ENCODE peak calls at places on chromosomes 2 and 18, in five cellular contexts. X is retinal pigment epithelial cell, U is NCI-H2081 treated with DMSO at 0.1 percent for 48 hours, S is NCI-H774, W is colonic mucosa. M is an unnamed sample.

GRCh38 chr2:43569921-43570320 is 25.9 kb downstream of the THADA start:
- DNase-seq in X (no peak), U (no peak), S (no peak), W (no peak), M (no peak)

GRCh38 chr2:235414422-235414821 is 79.4 kb upstream of the AGAP1 start:
- DNase-seq in X (no peak), U (no peak), S (peak), W (no peak), M (no peak)

GRCh38 chr2:12169721-12170120 is 423.3 kb downstream of the LPIN1 start:
- DNase-seq in X (peak), U (no peak), S (no peak), W (no peak), M (no peak)

GRCh38 chr18:32389868-32390267 is 80.8 kb downstream of the GAREM1 start:
- DNase-seq in X (no peak), U (no peak), S (peak), W (peak), M (no peak)

GRCh38 chr2:235043762-235044500 is 92.1 kb downstream of the SH3BP4 start:
- DNase-seq in X (no peak), U (no peak), S (no peak), W (no peak), M (no peak)

GRCh38 chr2:143083636-143084035 is 45.6 kb upstream of the ARHGAP15 start:
- DNase-seq in X (peak), U (no peak), S (no peak), W (no peak), M (no peak)

GRCh38 chr2:159411460-159411859 is 125.0 kb upstream of the WDSUB1 start:
- DNase-seq in X (no peak), U (no peak), S (no peak), W (no peak), M (no peak)

GRCh38 chr2:44531289-44531688 is 169.5 kb downstream of the CAMKMT start:
- DNase-seq in X (no peak), U (no peak), S (no peak), W (no peak), M (no peak)

GRCh38 chr18:42730272-42730671 is 385.2 kb downstream of the RIT2 start:
- DNase-seq in X (no peak), U (no peak), S (no peak), W (no peak), M (no peak)

GRCh38 chr2:209772316-209772715 is 684 bp downstream of the UNC80 start:
- DNase-seq in X (no peak), U (peak), S (peak), W (no peak), M (peak)

M was measured in NCI-H1930.